ENCODE peak calls at places on chromosomes 2 and 18, in five cellular contexts. C is HCT116, R is SK-N-SH, P is PC-3, I is neural progenitor cell. X is an unnamed sample.

GRCh38 chr2:19898592-19899329 is 3.0 kb downstream of the TTC32 start:
- DNase-seq in I (no peak), C (no peak), R (peak; percentile 21), P (no peak), X (no peak)

GRCh38 chr2:212421571-212422334 is 116.8 kb downstream of the ERBB4 start:
- DNase-seq in C (no peak), R (no peak), I (no peak), P (peak; percentile 3), X (no peak)

GRCh38 chr18:56645415-56646016 is 5.6 kb upstream of the WDR7 start:
- DNase-seq in I (peak; percentile 4), R (no peak), C (peak; percentile 26), P (peak; percentile 45), X (peak; percentile 51)

GRCh38 chr2:160534996-160535395 is 41.4 kb upstream of the RBMS1 start:
- DNase-seq in R (no peak), C (no peak), P (no peak), I (no peak), X (no peak)

GRCh38 chr2:127408004-127408806 is 10.0 kb upstream of the PROC start:
- DNase-seq in C (peak; percentile 57), I (peak; percentile 93), R (peak; percentile 98), P (peak; percentile 95), X (peak; percentile 49)

GRCh38 chr2:25330273-25330672 is 11.5 kb downstream of the DNMT3A start:
- DNase-seq in R (peak; percentile 35), I (no peak), P (no peak), C (no peak), X (no peak)

GRCh38 chr2:37781028-37781427 is 109.6 kb upstream of the CDC42EP3 start:
- DNase-seq in C (no peak), P (peak; percentile 86), I (no peak), R (no peak), X (no peak)

GRCh38 chr2:192500550-192501200 is 305.9 kb upstream of the TMEFF2 start:
- DNase-seq in I (no peak), R (no peak), C (peak; percentile 66), P (peak; percentile 90), X (no peak)

GRCh38 chr2:127219716-127220090 is 396 bp downstream of the CYP27C1 start:
- DNase-seq in P (peak; percentile 31), I (peak; percentile 78), C (no peak), R (peak; percentile 82), X (no peak)

GRCh38 chr2:208129804-208130712 is at the start of gene CRYGC:
- DNase-seq in C (no peak), P (peak; percentile 77), R (peak; percentile 46), I (no peak), X (no peak)

GRCh38 chr18:33051397-33051796 is 278.6 kb upstream of the KLHL14 start:
- DNase-seq in R (no peak), C (no peak), I (no peak), P (peak; percentile 17), X (no peak)

GRCh38 chr2:191013617-191013875 is 425 bp downstream of the STAT1 start:
- DNase-seq in R (no peak), I (peak; percentile 11), P (peak; percentile 13), C (no peak), X (peak; percentile 19)

GRCh38 chr2:68831688-68832087 is 39.5 kb downstream of the BMP10 start:
- DNase-seq in R (no peak), C (no peak), P (no peak), I (no peak), X (no peak)

GRCh38 chr2:106156305-106157288 is 37.5 kb downstream of the UXS1 start:
- DNase-seq in R (no peak), I (no peak), C (no peak), P (peak; percentile 93), X (no peak)

DNA sequence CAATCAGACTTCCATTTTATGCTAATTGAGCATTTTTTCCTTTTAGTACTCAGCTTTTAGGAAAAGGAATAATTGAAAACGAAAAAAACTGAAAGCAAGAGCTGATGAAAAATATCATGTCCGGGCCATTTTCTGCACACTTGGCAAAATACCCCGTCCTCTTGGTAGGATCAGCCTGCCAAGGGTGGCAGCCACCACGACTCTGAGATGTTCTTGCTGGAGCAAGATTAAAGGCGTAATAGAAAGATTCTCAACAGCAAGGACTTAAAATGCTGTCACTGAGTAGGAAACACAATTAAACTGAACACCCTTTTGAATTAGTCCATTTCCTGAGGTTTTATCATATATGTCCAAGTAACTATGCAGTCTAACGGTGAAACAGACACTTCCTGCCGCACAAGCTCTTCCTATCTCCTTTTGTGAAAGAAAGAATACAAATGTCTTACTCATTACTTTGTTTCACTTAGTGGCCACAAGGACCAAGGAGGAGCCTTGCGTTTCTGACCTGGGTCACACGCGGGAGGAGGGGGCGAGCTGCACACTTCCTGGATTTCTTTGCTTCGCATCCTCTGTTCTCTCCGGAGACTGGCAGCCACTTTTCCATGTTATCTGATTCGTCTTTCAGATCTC is 222.7 kb downstream of the PIEZO2 start:
- DNase-seq in P (no peak), C (no peak), R (no peak), I (no peak), X (no peak)
- TF ChIP-seq EZH2phosphoT487 in P (no peak), C (no peak), R (no peak), I (no peak), X (no peak)

GRCh38 chr2:238892796-238893195 is 44.9 kb downstream of the TWIST2 start:
- DNase-seq in I (no peak), C (no peak), R (no peak), P (no peak), X (no peak)
- TF ChIP-seq EZH2phosphoT487 in I (no peak), C (no peak), R (no peak), P (no peak), X (no peak)

DNA sequence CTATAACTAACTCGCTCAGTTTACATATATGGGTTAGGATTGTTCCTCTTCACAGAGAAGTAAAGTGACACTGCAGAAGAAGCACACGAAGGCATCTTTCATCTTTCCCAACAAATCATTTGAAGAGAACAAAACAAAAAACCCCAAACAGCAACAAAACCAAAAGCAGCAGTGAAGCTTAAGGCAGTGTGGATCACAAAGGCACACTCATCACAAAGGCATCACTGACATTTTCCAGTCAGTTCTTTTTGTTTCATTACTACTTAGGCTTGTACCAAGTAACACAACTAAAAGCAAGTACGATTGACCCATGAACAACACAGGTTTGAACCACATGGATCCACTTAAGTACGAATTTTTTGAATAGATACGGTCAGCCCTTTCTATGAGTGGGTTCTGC is 75.7 kb downstream of the RNF152 start:
- DNase-seq in C (no peak), P (no peak), I (no peak), R (no peak), X (no peak)
- TF ChIP-seq EZH2phosphoT487 in C (no peak), P (no peak), I (no peak), R (no peak), X (no peak)

GRCh38 chr2:235493402-235493774 is 455 bp upstream of the AGAP1 start:
- DNase-seq in I (no peak), R (no peak), C (no peak), P (no peak), X (no peak)
- TF ChIP-seq EZH2phosphoT487 in I (no peak), R (no peak), C (no peak), P (no peak), X (no peak)

DNA sequence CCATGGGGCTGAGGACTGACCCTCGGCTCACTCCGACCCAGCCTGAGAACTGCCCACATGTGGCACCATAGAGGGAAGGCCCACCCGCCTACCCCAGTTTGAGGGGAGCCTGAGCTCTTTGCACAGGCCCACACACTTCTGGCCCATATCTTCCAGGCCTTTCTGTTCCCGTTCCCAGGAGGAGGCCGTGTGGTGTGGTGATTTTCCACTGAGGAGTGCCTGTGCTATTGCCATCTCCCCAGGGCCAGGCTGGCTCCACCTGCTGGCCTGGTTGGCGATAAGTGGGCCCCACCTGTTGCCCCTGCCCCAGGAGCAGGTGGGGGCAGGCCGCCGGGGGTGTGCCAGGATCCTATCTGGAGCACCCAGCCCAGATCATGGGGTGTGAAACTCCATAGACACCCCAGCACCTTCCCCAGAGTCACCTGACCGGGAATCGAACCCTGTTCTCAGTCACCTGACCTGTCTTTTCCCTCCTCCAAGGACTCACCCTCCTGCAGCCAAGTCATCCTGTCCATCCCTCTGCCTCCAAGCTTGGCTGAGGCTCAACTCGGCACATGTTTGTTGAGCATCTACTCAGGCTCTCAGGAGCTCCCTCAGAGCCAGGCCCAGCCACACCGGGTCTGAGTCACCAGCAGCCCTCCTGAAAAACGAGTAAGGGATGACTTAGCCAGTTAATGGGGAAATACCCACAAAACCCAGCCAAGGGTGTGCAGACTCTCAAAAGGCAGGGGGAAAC is 120.1 kb downstream of the CYP26B1 start:
- DNase-seq in P (peak; percentile 50), R (no peak), C (no peak), I (no peak), X (no peak)
- TF ChIP-seq EZH2phosphoT487 in P (no peak), R (no peak), C (no peak), I (no peak), X (no peak)

GRCh38 chr18:76131738-76132137 is 363.3 kb downstream of the ZNF516 start:
- DNase-seq in P (no peak), I (no peak), C (no peak), R (no peak), X (no peak)
- TF ChIP-seq EZH2phosphoT487 in P (no peak), I (no peak), C (no peak), R (no peak), X (no peak)

DNA sequence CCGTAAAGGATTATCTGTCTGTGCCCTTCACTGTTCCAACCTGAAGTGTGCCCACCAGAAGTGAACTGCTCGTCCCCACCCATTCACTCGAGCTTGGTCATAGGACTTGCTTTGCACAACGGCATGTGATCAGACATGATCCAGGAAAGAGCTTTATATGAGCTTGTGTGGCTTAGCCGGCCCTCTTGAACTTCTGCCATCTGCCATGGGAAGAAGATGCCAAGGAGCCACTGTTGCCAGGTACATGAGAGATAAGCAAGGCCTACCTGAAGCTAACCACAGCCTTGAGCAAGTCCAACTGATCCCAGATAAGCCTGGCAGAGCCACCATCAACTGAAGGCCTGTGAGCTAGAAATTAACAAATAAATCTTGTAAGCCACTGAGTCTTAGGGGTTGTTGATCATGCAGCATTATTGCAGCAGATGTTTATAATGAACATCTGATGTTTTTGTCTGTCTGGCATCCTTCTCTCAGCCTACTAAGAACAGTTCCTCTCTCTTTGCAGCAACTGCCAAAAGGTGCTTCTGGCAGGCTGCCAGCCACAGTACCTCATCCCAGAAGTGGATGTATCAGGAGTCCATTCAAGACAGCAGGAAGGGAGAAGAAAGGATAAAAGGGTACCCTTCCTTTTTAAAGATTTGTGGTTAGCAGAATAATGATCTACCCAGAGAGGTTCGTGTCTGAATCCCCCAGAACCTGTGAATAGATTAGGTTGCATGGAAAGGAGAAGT is 16.8 kb downstream of the DBI start:
- DNase-seq in P (no peak), C (no peak), R (no peak), I (no peak), X (peak; percentile 56)
- TF ChIP-seq EZH2phosphoT487 in P (no peak), C (no peak), R (no peak), I (no peak), X (no peak)

DNA sequence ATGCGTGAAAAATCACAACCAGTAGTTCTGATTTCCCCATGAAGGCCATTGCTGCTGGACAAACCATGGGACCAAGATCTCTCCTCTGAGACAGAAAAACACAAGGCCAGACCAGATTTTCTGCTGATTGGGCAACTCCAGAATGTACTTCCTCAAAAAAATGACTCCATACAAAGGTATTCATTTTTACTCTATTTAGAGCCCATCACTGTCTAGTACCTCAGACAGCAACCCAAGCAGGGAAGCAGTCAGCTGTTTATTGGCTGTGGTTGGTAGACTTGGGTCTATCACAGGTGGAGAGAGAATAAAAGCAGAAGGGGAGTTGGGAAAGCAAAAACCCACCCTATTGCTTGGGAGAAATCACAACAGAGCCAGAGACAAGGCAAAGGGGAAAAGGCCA is 219.9 kb downstream of the PIK3C3 start:
- DNase-seq in R (no peak), C (no peak), P (peak; percentile 6), I (peak; percentile 51), X (no peak)
- TF ChIP-seq EZH2phosphoT487 in R (no peak), C (no peak), P (no peak), I (no peak), X (no peak)